ENCODE peak calls at places on chromosomes 11 and 22, in nine cellular contexts. P, X, W, Z, D, G, B, S and A are unnamed samples. For H3K4me1 and H3K27me3, the result is how much of the 10 kb centered on the place peaks cover.

GRCh38 chr22:37904572-37905533 is 1.2 kb upstream of the MICALL1 start:
- DNase-seq in P (peak), X (peak), W (peak), Z (peak), D (peak), G (peak), B (peak), S (no peak), A (peak)

GRCh38 chr11:75445315-75445953 is 12.4 kb upstream of the KLHL35 start:
- DNase-seq in P (peak), X (no peak), W (peak), Z (peak), D (peak), G (peak), B (peak), S (peak), A (peak)

GRCh38 chr11:29119116-29119515 is 897.7 kb downstream of the KCNA4 start:
- DNase-seq in P (no peak), X (no peak), W (no peak), Z (no peak), D (no peak), G (no peak), B (no peak), S (no peak), A (no peak)

GRCh38 chr11:130726647-130727046 is 189.6 kb downstream of the SNX19 start:
- DNase-seq in P (no peak), X (no peak), W (no peak), Z (no peak), D (no peak), G (no peak), B (no peak), S (no peak), A (no peak)

GRCh38 chr11:82750643-82751139 is 17.0 kb upstream of the FAM181B start:
- DNase-seq in P (no peak), X (no peak), W (no peak), Z (no peak), D (no peak), G (no peak), B (peak), S (peak), A (no peak)

GRCh38 chr11:70650075-70650909 is 252.0 kb downstream of the CTTN start:
- DNase-seq in P (peak), X (no peak), W (peak), Z (peak), D (peak), G (peak), B (peak), S (peak), A (no peak)

GRCh38 chr22:20751185-20751851 is 22.6 kb upstream of the SERPIND1 start:
- DNase-seq in P (no peak), X (no peak), W (no peak), Z (no peak), D (no peak), G (peak), B (peak), S (peak), A (no peak)

GRCh38 chr11:20493340-20493739 is 105.8 kb downstream of the PRMT3 start:
- DNase-seq in P (no peak), X (no peak), W (no peak), Z (no peak), D (no peak), G (peak), B (no peak), S (no peak), A (no peak)

GRCh38 chr22:20095521-20095920 is 15.5 kb downstream of the DGCR8 start:
- DNase-seq in P (no peak), X (no peak), W (no peak), Z (no peak), D (no peak), G (no peak), B (no peak), S (no peak), A (no peak)

GRCh38 chr11:46856605-46857339 is 10.7 kb upstream of the CKAP5 start:
- DNase-seq in P (no peak), X (no peak), W (no peak), Z (no peak), D (no peak), G (no peak), B (no peak), S (no peak), A (no peak)

GRCh38 chr11:64219354-64219684 is 6.7 kb downstream of the TRPT1 start:
- DNase-seq in P (no peak), X (no peak), W (no peak), Z (no peak), D (no peak), G (no peak), B (no peak), S (no peak), A (no peak)
- H3K4me1 ChIP-seq in P (under half), X (under half), W (under half), Z (under half), D (under half), G (under half), B (under half), S (under half), A (under half)

GRCh38 chr22:49587421-49587820 is 240.3 kb downstream of the BRD1 start:
- DNase-seq in P (no peak), X (no peak), W (peak), Z (no peak), D (no peak), G (no peak), B (no peak), S (no peak), A (peak)
- H3K27me3 ChIP-seq in P (under half), X (under half), W (under half), Z (under half), D (under half), G (under half), B (under half), S (under half), A (under half)

DNA sequence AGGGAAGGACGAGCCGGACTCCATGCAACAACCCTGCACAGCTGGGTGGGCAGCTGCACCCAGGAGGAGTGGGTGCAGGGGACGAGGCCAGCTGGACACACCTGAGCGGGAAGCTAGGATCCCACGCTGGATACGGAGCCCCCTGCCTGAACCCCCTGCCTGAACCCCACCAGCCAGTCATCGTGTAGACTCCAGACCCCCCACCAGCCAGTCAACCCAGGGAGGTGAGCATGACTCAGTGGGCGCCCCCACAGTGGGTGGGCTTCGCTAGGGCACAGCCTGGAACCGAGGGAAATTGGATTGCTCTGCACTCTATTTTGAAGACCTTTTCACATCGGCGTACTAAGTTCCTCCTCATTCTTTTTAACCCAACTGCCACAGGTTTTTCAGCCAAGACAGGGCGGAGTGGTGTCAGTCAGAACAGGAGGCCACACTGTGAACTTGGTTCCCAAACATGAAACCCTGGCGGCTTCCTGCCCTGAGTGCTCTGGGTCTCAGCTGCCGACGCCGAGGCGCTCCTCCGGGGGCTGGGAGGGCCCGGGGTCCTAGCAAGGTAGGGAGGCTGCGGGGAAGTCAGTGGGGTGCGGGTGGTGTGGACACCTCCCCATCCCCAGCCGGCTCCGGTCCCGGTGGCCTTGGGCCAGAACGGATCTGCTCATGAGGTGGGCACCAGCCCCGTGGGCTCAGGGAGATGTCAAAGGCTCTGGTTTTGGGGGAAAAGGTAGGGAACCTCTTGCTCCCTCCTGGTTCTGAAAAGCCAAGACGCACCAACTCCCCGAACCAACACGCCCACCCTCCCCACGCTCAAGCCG is 57.0 kb downstream of the BRD1 start:
- DNase-seq in P (peak), X (no peak), W (no peak), Z (no peak), D (peak), G (no peak), B (no peak), S (no peak), A (peak)
- H3K4me1 ChIP-seq in P (under half), X (under half), W (under half), Z (under half), D (under half), G (under half), B (under half), S (under half), A (under half)

GRCh38 chr11:134331565-134332188 is at the start of gene GLB1L2:
- DNase-seq in P (peak), X (no peak), W (peak), Z (peak), D (peak), G (peak), B (peak), S (peak), A (peak)
- H3K27me3 ChIP-seq in P (under half), X (under half), W (under half), Z (under half), D (half or more), G (under half), B (under half), S (half or more), A (under half)